ENCODE peak calls at places on chromosomes 3 and 15, in six cellular contexts. One of them, this sample, is unnamed.

GRCh38 chr3:130950641-130951040 is 56.8 kb downstream of the ATP2C1 start:
- DNase-seq in spleen: no peak
- DNase-seq in GM23338: no peak
- DNase-seq in Panc1: no peak
- DNase-seq in HCT116: no peak
- DNase-seq in upper lobe of left lung: no peak
- DNase-seq in this sample: no peak

GRCh38 chr3:178915365-178915764 is 156.2 kb downstream of the ZMAT3 start:
- DNase-seq in HCT116: no peak
- DNase-seq in spleen: no peak
- DNase-seq in upper lobe of left lung: no peak
- DNase-seq in Panc1: no peak
- DNase-seq in GM23338: peak; percentile 41
- DNase-seq in this sample: no peak

GRCh38 chr15:39363761-39364586 is 216.9 kb upstream of the THBS1 start:
- DNase-seq in spleen: no peak
- DNase-seq in HCT116: no peak
- DNase-seq in Panc1: no peak
- DNase-seq in upper lobe of left lung: no peak
- DNase-seq in GM23338: no peak
- DNase-seq in this sample: no peak

GRCh38 chr3:143201066-143201465 is 81.5 kb downstream of the CHST2 start:
- DNase-seq in spleen: no peak
- DNase-seq in Panc1: no peak
- DNase-seq in HCT116: no peak
- DNase-seq in GM23338: no peak
- DNase-seq in upper lobe of left lung: no peak
- DNase-seq in this sample: no peak

GRCh38 chr3:52893723-52894122 is 3.6 kb downstream of the STIMATE start:
- DNase-seq in GM23338: no peak
- DNase-seq in spleen: no peak
- DNase-seq in upper lobe of left lung: no peak
- DNase-seq in Panc1: no peak
- DNase-seq in HCT116: no peak
- DNase-seq in this sample: no peak

GRCh38 chr15:69576035-69576526 is 123.5 kb downstream of the RPLP1 start:
- DNase-seq in spleen: peak; percentile 91
- DNase-seq in HCT116: peak; percentile 15
- DNase-seq in upper lobe of left lung: no peak
- DNase-seq in Panc1: no peak
- DNase-seq in GM23338: peak; percentile 46
- DNase-seq in this sample: peak; percentile 27

GRCh38 chr3:57036952-57037351 is 23.5 kb upstream of the SPATA12 start:
- DNase-seq in Panc1: no peak
- DNase-seq in spleen: peak; percentile 41
- DNase-seq in HCT116: no peak
- DNase-seq in GM23338: no peak
- DNase-seq in upper lobe of left lung: no peak
- DNase-seq in this sample: no peak

GRCh38 chr3:136728918-136729317 is 23.3 kb downstream of the STAG1 start:
- DNase-seq in GM23338: peak; percentile 44
- DNase-seq in HCT116: no peak
- DNase-seq in upper lobe of left lung: no peak
- DNase-seq in spleen: no peak
- DNase-seq in Panc1: no peak
- DNase-seq in this sample: no peak

GRCh38 chr3:160641675-160642330 is 35.2 kb upstream of the ARL14 start:
- DNase-seq in HCT116: no peak
- DNase-seq in GM23338: no peak
- DNase-seq in spleen: no peak
- DNase-seq in upper lobe of left lung: no peak
- DNase-seq in Panc1: no peak
- DNase-seq in this sample: no peak

GRCh38 chr3:195005251-195005620 is 265.7 kb downstream of the XXYLT1 start:
- DNase-seq in upper lobe of left lung: no peak
- DNase-seq in spleen: no peak
- DNase-seq in GM23338: peak; percentile 47
- DNase-seq in Panc1: no peak
- DNase-seq in HCT116: no peak
- DNase-seq in this sample: no peak

GRCh38 chr3:4506559-4507009 is 13.4 kb downstream of the ITPR1 start:
- DNase-seq in GM23338: no peak
- DNase-seq in HCT116: no peak
- DNase-seq in Panc1: no peak
- DNase-seq in upper lobe of left lung: no peak
- DNase-seq in spleen: no peak
- DNase-seq in this sample: no peak

GRCh38 chr3:171385086-171385485 is 75.1 kb downstream of the TNIK start:
- DNase-seq in GM23338: peak; percentile 47
- DNase-seq in upper lobe of left lung: no peak
- DNase-seq in Panc1: no peak
- DNase-seq in HCT116: no peak
- DNase-seq in spleen: no peak
- DNase-seq in this sample: no peak

GRCh38 chr15:55659481-55659880 is 71.3 kb upstream of the PYGO1 start:
- DNase-seq in Panc1: no peak
- DNase-seq in upper lobe of left lung: no peak
- DNase-seq in spleen: no peak
- DNase-seq in GM23338: no peak
- DNase-seq in HCT116: no peak
- DNase-seq in this sample: no peak

GRCh38 chr15:70521576-70522322 is 241.6 kb downstream of the UACA start:
- DNase-seq in Panc1: no peak
- DNase-seq in spleen: peak; percentile 42
- DNase-seq in upper lobe of left lung: no peak
- DNase-seq in HCT116: no peak
- DNase-seq in GM23338: no peak
- DNase-seq in this sample: no peak

GRCh38 chr3:10761583-10761982 is 54.4 kb upstream of the SLC6A11 start:
- DNase-seq in upper lobe of left lung: no peak
- DNase-seq in GM23338: no peak
- DNase-seq in spleen: no peak
- DNase-seq in HCT116: no peak
- DNase-seq in Panc1: no peak
- DNase-seq in this sample: no peak

GRCh38 chr3:53069422-53070068 is 23.7 kb upstream of the SFMBT1 start:
- DNase-seq in upper lobe of left lung: no peak
- DNase-seq in HCT116: no peak
- DNase-seq in Panc1: no peak
- DNase-seq in spleen: peak; percentile 41
- DNase-seq in GM23338: peak; percentile 45
- DNase-seq in this sample: no peak

GRCh38 chr15:79863886-79864285 is 32.9 kb downstream of the MTHFS start:
- DNase-seq in Panc1: no peak
- DNase-seq in upper lobe of left lung: no peak
- DNase-seq in GM23338: no peak
- DNase-seq in spleen: no peak
- DNase-seq in HCT116: no peak
- DNase-seq in this sample: no peak

GRCh38 chr3:86969500-86970189 is 21.3 kb downstream of the VGLL3 start:
- DNase-seq in Panc1: no peak
- DNase-seq in GM23338: peak; percentile 84
- DNase-seq in spleen: no peak
- DNase-seq in HCT116: peak; percentile 38
- DNase-seq in upper lobe of left lung: no peak
- DNase-seq in this sample: no peak

GRCh38 chr3:172112348-172113123 is 73.2 kb downstream of the FNDC3B start:
- DNase-seq in spleen: no peak
- DNase-seq in Panc1: no peak
- DNase-seq in HCT116: no peak
- DNase-seq in upper lobe of left lung: no peak
- DNase-seq in GM23338: no peak
- DNase-seq in this sample: no peak

GRCh38 chr3:72334681-72335457 is 513.4 kb downstream of the SHQ1 start:
- DNase-seq in HCT116: no peak
- DNase-seq in GM23338: no peak
- DNase-seq in spleen: peak; percentile 64
- DNase-seq in upper lobe of left lung: no peak
- DNase-seq in Panc1: no peak
- DNase-seq in this sample: no peak

GRCh38 chr15:55434989-55435825 is 26.9 kb downstream of the PIERCE2 start:
- DNase-seq in spleen: no peak
- DNase-seq in upper lobe of left lung: no peak
- DNase-seq in GM23338: peak; percentile 86
- DNase-seq in Panc1: peak; percentile 42
- DNase-seq in HCT116: peak; percentile 42
- DNase-seq in this sample: no peak

GRCh38 chr3:17811633-17812032 is 69.2 kb upstream of the TBC1D5 start:
- DNase-seq in spleen: no peak
- DNase-seq in Panc1: no peak
- DNase-seq in upper lobe of left lung: no peak
- DNase-seq in HCT116: no peak
- DNase-seq in GM23338: no peak
- DNase-seq in this sample: no peak

GRCh38 chr3:46405301-46406079 is 1.4 kb downstream of the CCR5AS start:
- DNase-seq in HCT116: no peak
- DNase-seq in Panc1: no peak
- DNase-seq in spleen: no peak
- DNase-seq in GM23338: no peak
- DNase-seq in upper lobe of left lung: no peak
- DNase-seq in this sample: no peak

GRCh38 chr3:10757021-10757820 is 58.8 kb upstream of the SLC6A11 start:
- DNase-seq in upper lobe of left lung: no peak
- DNase-seq in spleen: no peak
- DNase-seq in Panc1: no peak
- DNase-seq in GM23338: no peak
- DNase-seq in HCT116: no peak
- DNase-seq in this sample: no peak

GRCh38 chr3:69763976-69764851 is 24.9 kb downstream of the MITF start:
- DNase-seq in spleen: no peak
- DNase-seq in Panc1: no peak
- DNase-seq in upper lobe of left lung: no peak
- DNase-seq in GM23338: no peak
- DNase-seq in HCT116: no peak
- DNase-seq in this sample: no peak

GRCh38 chr15:80743189-80743833 is 35.9 kb upstream of the CEMIP start:
- DNase-seq in GM23338: no peak
- DNase-seq in HCT116: no peak
- DNase-seq in upper lobe of left lung: no peak
- DNase-seq in Panc1: no peak
- DNase-seq in spleen: no peak
- DNase-seq in this sample: peak; percentile 60

DNA sequence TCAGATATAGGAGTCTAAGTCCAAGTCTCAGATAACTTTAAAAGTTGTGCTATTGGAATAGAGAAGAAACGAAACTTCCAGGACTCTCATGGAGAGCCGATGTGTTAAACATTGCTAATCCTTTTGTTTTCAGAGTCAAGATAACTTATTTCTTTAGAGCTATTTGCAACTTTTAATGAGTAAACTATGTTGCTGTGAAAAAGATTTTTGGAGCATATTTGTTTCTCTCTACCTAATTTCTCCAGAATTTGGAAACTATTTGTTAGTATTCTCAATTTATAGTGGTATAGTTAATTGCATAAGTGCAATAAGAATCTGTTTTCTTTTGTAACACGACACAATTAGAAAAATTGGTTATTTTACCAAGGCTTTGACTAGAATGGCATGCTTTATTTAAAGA is 588.9 kb downstream of the NTRK3 start:
- DNase-seq in Panc1: no peak
- DNase-seq in spleen: no peak
- DNase-seq in GM23338: no peak
- DNase-seq in HCT116: no peak
- DNase-seq in upper lobe of left lung: no peak
- DNase-seq in this sample: no peak
- TF ChIP-seq CTCF in Panc1: no peak
- TF ChIP-seq CTCF in spleen: no peak
- TF ChIP-seq CTCF in GM23338: no peak
- TF ChIP-seq CTCF in HCT116: no peak
- TF ChIP-seq CTCF in upper lobe of left lung: no peak
- TF ChIP-seq CTCF in this sample: no peak

GRCh38 chr15:51758645-51759044 is 7.2 kb downstream of the TMOD2 start:
- DNase-seq in Panc1: no peak
- DNase-seq in upper lobe of left lung: no peak
- DNase-seq in GM23338: no peak
- DNase-seq in spleen: no peak
- DNase-seq in HCT116: no peak
- DNase-seq in this sample: no peak

GRCh38 chr15:51756482-51756881 is 5.1 kb downstream of the TMOD2 start:
- DNase-seq in spleen: no peak
- DNase-seq in GM23338: no peak
- DNase-seq in HCT116: no peak
- DNase-seq in Panc1: no peak
- DNase-seq in upper lobe of left lung: no peak
- DNase-seq in this sample: no peak

GRCh38 chr15:51757463-51757862 is 6.1 kb downstream of the TMOD2 start:
- DNase-seq in Panc1: no peak
- DNase-seq in HCT116: no peak
- DNase-seq in spleen: no peak
- DNase-seq in upper lobe of left lung: no peak
- DNase-seq in GM23338: peak; percentile 39
- DNase-seq in this sample: no peak

GRCh38 chr15:51760805-51761204 is 9.4 kb downstream of the TMOD2 start:
- DNase-seq in spleen: no peak
- DNase-seq in HCT116: no peak
- DNase-seq in Panc1: no peak
- DNase-seq in GM23338: no peak
- DNase-seq in upper lobe of left lung: no peak
- DNase-seq in this sample: no peak

DNA sequence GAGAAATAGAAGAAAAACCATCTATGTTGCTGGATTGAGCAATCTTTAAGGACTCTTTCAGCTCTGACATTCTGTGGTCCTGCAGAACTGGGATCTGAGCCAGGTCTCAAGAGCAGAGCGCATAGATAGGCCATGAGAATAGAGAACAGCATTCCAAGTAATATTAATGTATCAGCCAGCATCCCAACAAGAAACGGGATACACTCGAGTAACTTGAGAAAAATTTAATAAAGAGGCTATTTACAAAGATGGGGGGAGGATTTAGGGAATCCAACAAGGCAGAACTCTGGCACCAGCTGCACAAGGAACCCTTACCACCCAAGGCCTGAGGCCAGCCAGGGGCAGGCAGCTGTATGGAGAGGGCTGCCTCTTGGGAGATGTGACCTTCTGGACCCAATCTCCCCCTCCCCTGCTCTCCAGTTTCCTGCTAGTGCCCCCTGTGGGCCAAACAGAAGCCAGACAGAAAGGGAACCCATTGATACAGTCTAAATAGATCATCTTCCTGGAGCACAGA is 8.2 kb downstream of the TMOD2 start:
- DNase-seq in HCT116: no peak
- DNase-seq in GM23338: peak; percentile 74
- DNase-seq in upper lobe of left lung: no peak
- DNase-seq in spleen: no peak
- DNase-seq in Panc1: no peak
- DNase-seq in this sample: no peak
- TF ChIP-seq POLR2AphosphoS5 in HCT116: no peak
- TF ChIP-seq POLR2AphosphoS5 in GM23338: no peak
- TF ChIP-seq POLR2AphosphoS5 in upper lobe of left lung: no peak
- TF ChIP-seq POLR2AphosphoS5 in spleen: no peak
- TF ChIP-seq POLR2AphosphoS5 in Panc1: no peak
- TF ChIP-seq POLR2AphosphoS5 in this sample: no peak

GRCh38 chr3:141311170-141311495 is 57.2 kb upstream of the ZBTB38 start:
- DNase-seq in GM23338: no peak
- DNase-seq in spleen: no peak
- DNase-seq in upper lobe of left lung: no peak
- DNase-seq in HCT116: no peak
- DNase-seq in Panc1: no peak
- DNase-seq in this sample: no peak
- H3K27ac ChIP-seq in GM23338: no peak overlapping the region
- H3K27ac ChIP-seq in spleen: peak overlapping the region; percentile 85
- H3K27ac ChIP-seq in upper lobe of left lung: peak overlapping the region; percentile 88
- H3K27ac ChIP-seq in HCT116: peak overlapping the region; percentile 45
- H3K27ac ChIP-seq in Panc1: peak overlapping the region; percentile 93
- H3K27ac ChIP-seq in this sample: peak overlapping the region; percentile 95

GRCh38 chr15:77034620-77035467 is 36.1 kb downstream of the TSPAN3 start:
- DNase-seq in GM23338: peak; percentile 79
- DNase-seq in spleen: peak; percentile 83
- DNase-seq in upper lobe of left lung: no peak
- DNase-seq in Panc1: no peak
- DNase-seq in HCT116: no peak
- DNase-seq in this sample: peak; percentile 42
- TF ChIP-seq CTCF in GM23338: peak; percentile 85
- TF ChIP-seq CTCF in spleen: peak; percentile 29
- TF ChIP-seq CTCF in upper lobe of left lung: peak; percentile 57
- TF ChIP-seq CTCF in Panc1: peak; percentile 83
- TF ChIP-seq CTCF in HCT116: peak; percentile 42
- TF ChIP-seq CTCF in this sample: no peak

This sample was measured in breast epithelium.